ENCODE peak calls at places on chromosomes 2 and 18, in four cellular contexts. One of them, this sample, is unnamed. For H3K4me1, the result is how much of the 10 kb centered on the place peaks cover.

GRCh38 chr18:24010673-24011072 is 3.9 kb upstream of the TTC39C start:
- DNase-seq in CD8-positive, alpha-beta T cell: no peak
- DNase-seq in right cardiac atrium: no peak
- DNase-seq in CD8-positive, alpha-beta memory T cell: no peak
- DNase-seq in this sample: no peak

GRCh38 chr2:10241641-10242430 is 60.9 kb upstream of the HPCAL1 start:
- DNase-seq in CD8-positive, alpha-beta memory T cell: no peak
- DNase-seq in right cardiac atrium: no peak
- DNase-seq in CD8-positive, alpha-beta T cell: peak
- DNase-seq in this sample: no peak

GRCh38 chr2:13650586-13651180 is 933.9 kb downstream of the TRIB2 start:
- DNase-seq in right cardiac atrium: no peak
- DNase-seq in CD8-positive, alpha-beta memory T cell: no peak
- DNase-seq in CD8-positive, alpha-beta T cell: no peak
- DNase-seq in this sample: no peak

GRCh38 chr2:36965751-36966369 is 476 bp downstream of the STRN start:
- DNase-seq in CD8-positive, alpha-beta memory T cell: no peak
- DNase-seq in CD8-positive, alpha-beta T cell: peak
- DNase-seq in right cardiac atrium: no peak
- DNase-seq in this sample: peak

GRCh38 chr2:21996339-21996738 is 872.6 kb downstream of the TDRD15 start:
- DNase-seq in CD8-positive, alpha-beta T cell: no peak
- DNase-seq in right cardiac atrium: no peak
- DNase-seq in CD8-positive, alpha-beta memory T cell: no peak
- DNase-seq in this sample: no peak

GRCh38 chr2:104656496-104657310 is 197.2 kb upstream of the POU3F3 start:
- DNase-seq in CD8-positive, alpha-beta memory T cell: no peak
- DNase-seq in CD8-positive, alpha-beta T cell: no peak
- DNase-seq in right cardiac atrium: peak
- DNase-seq in this sample: no peak

GRCh38 chr2:181573140-181573736 is 83.7 kb downstream of the CERKL start:
- DNase-seq in CD8-positive, alpha-beta memory T cell: no peak
- DNase-seq in right cardiac atrium: no peak
- DNase-seq in CD8-positive, alpha-beta T cell: no peak
- DNase-seq in this sample: no peak

GRCh38 chr2:176554107-176555048 is 285.1 kb downstream of the MTX2 start:
- DNase-seq in CD8-positive, alpha-beta memory T cell: no peak
- DNase-seq in CD8-positive, alpha-beta T cell: no peak
- DNase-seq in right cardiac atrium: peak
- DNase-seq in this sample: no peak

GRCh38 chr2:200225943-200226342 is 80.5 kb upstream of the SPATS2L start:
- DNase-seq in right cardiac atrium: no peak
- DNase-seq in CD8-positive, alpha-beta memory T cell: no peak
- DNase-seq in CD8-positive, alpha-beta T cell: no peak
- DNase-seq in this sample: no peak

GRCh38 chr2:240429872-240430491 is 5.5 kb upstream of the GPC1 start:
- DNase-seq in CD8-positive, alpha-beta T cell: no peak
- DNase-seq in CD8-positive, alpha-beta memory T cell: no peak
- DNase-seq in right cardiac atrium: peak
- DNase-seq in this sample: peak

GRCh38 chr2:217803639-217803932 is 199.2 kb downstream of the TNS1 start:
- DNase-seq in right cardiac atrium: no peak
- DNase-seq in CD8-positive, alpha-beta T cell: no peak
- DNase-seq in CD8-positive, alpha-beta memory T cell: no peak
- DNase-seq in this sample: no peak

GRCh38 chr2:153386481-153386891 is 92.1 kb downstream of the RPRM start:
- DNase-seq in CD8-positive, alpha-beta T cell: no peak
- DNase-seq in right cardiac atrium: no peak
- DNase-seq in CD8-positive, alpha-beta memory T cell: no peak
- DNase-seq in this sample: no peak

GRCh38 chr18:712401-713134 is at the start of gene ENOSF1:
- DNase-seq in CD8-positive, alpha-beta T cell: peak
- DNase-seq in CD8-positive, alpha-beta memory T cell: peak
- DNase-seq in right cardiac atrium: peak
- DNase-seq in this sample: no peak

GRCh38 chr2:54750040-54750439 is 26.6 kb downstream of the EML6 start:
- DNase-seq in CD8-positive, alpha-beta memory T cell: no peak
- DNase-seq in CD8-positive, alpha-beta T cell: no peak
- DNase-seq in right cardiac atrium: no peak
- DNase-seq in this sample: no peak

GRCh38 chr2:239816571-239816970 is 208.6 kb downstream of the NDUFA10 start:
- DNase-seq in CD8-positive, alpha-beta memory T cell: no peak
- DNase-seq in right cardiac atrium: no peak
- DNase-seq in CD8-positive, alpha-beta T cell: no peak
- DNase-seq in this sample: no peak

GRCh38 chr18:23259701-23260661 is 124.7 kb downstream of the CABLES1 start:
- DNase-seq in CD8-positive, alpha-beta T cell: peak
- DNase-seq in right cardiac atrium: peak
- DNase-seq in CD8-positive, alpha-beta memory T cell: no peak
- DNase-seq in this sample: no peak

GRCh38 chr2:157376041-157376440 is 50.4 kb upstream of the ERMN start:
- DNase-seq in right cardiac atrium: no peak
- DNase-seq in CD8-positive, alpha-beta T cell: no peak
- DNase-seq in CD8-positive, alpha-beta memory T cell: no peak
- DNase-seq in this sample: no peak

GRCh38 chr2:12169060-12169406 is 422.6 kb downstream of the LPIN1 start:
- DNase-seq in right cardiac atrium: peak
- DNase-seq in CD8-positive, alpha-beta memory T cell: no peak
- DNase-seq in CD8-positive, alpha-beta T cell: no peak
- DNase-seq in this sample: no peak

GRCh38 chr2:3465844-3466481 is 53.4 kb downstream of the ADI1 start:
- DNase-seq in CD8-positive, alpha-beta memory T cell: no peak
- DNase-seq in right cardiac atrium: peak
- DNase-seq in CD8-positive, alpha-beta T cell: no peak
- DNase-seq in this sample: no peak

GRCh38 chr18:51211552-51211951 is 14.1 kb upstream of the MEX3C start:
- DNase-seq in CD8-positive, alpha-beta memory T cell: no peak
- DNase-seq in right cardiac atrium: peak
- DNase-seq in CD8-positive, alpha-beta T cell: peak
- DNase-seq in this sample: no peak

GRCh38 chr2:63514237-63514716 is 74.0 kb downstream of the WDPCP start:
- DNase-seq in CD8-positive, alpha-beta memory T cell: no peak
- DNase-seq in CD8-positive, alpha-beta T cell: no peak
- DNase-seq in right cardiac atrium: no peak
- DNase-seq in this sample: no peak

GRCh38 chr18:78647018-78647417 is 332.6 kb upstream of the SALL3 start:
- DNase-seq in CD8-positive, alpha-beta memory T cell: no peak
- DNase-seq in right cardiac atrium: no peak
- DNase-seq in CD8-positive, alpha-beta T cell: no peak
- DNase-seq in this sample: no peak

GRCh38 chr2:44753552-44754285 is 187.8 kb upstream of the SIX3 start:
- DNase-seq in right cardiac atrium: no peak
- DNase-seq in CD8-positive, alpha-beta T cell: no peak
- DNase-seq in CD8-positive, alpha-beta memory T cell: no peak
- DNase-seq in this sample: no peak

GRCh38 chr2:118696786-118697465 is 150.5 kb downstream of the EN1 start:
- DNase-seq in right cardiac atrium: no peak
- DNase-seq in CD8-positive, alpha-beta memory T cell: no peak
- DNase-seq in CD8-positive, alpha-beta T cell: no peak
- DNase-seq in this sample: no peak

GRCh38 chr2:189427872-189428271 is 13.4 kb upstream of the WDR75 start:
- DNase-seq in right cardiac atrium: no peak
- DNase-seq in CD8-positive, alpha-beta memory T cell: no peak
- DNase-seq in CD8-positive, alpha-beta T cell: no peak
- DNase-seq in this sample: no peak

GRCh38 chr2:240991378-240992263 is 6.8 kb upstream of the SNED1 start:
- DNase-seq in CD8-positive, alpha-beta memory T cell: no peak
- DNase-seq in CD8-positive, alpha-beta T cell: no peak
- DNase-seq in right cardiac atrium: peak
- DNase-seq in this sample: peak

GRCh38 chr2:1550658-1551316 is 137.5 kb downstream of the TPO start:
- DNase-seq in right cardiac atrium: peak
- DNase-seq in CD8-positive, alpha-beta memory T cell: peak
- DNase-seq in CD8-positive, alpha-beta T cell: peak
- DNase-seq in this sample: no peak

GRCh38 chr2:221377061-221377460 is 195.0 kb downstream of the EPHA4 start:
- DNase-seq in right cardiac atrium: no peak
- DNase-seq in CD8-positive, alpha-beta T cell: no peak
- DNase-seq in CD8-positive, alpha-beta memory T cell: no peak
- DNase-seq in this sample: no peak

GRCh38 chr2:207133493-207133861 is 32.3 kb downstream of the KLF7 start:
- DNase-seq in CD8-positive, alpha-beta memory T cell: no peak
- DNase-seq in right cardiac atrium: peak
- DNase-seq in CD8-positive, alpha-beta T cell: no peak
- DNase-seq in this sample: no peak

GRCh38 chr2:12741361-12741760 is 24.6 kb downstream of the TRIB2 start:
- DNase-seq in right cardiac atrium: no peak
- DNase-seq in CD8-positive, alpha-beta T cell: no peak
- DNase-seq in CD8-positive, alpha-beta memory T cell: no peak
- DNase-seq in this sample: no peak

GRCh38 chr2:132779206-132779605 is 109.2 kb upstream of the LYPD1 start:
- DNase-seq in right cardiac atrium: no peak
- DNase-seq in CD8-positive, alpha-beta memory T cell: no peak
- DNase-seq in CD8-positive, alpha-beta T cell: no peak
- DNase-seq in this sample: no peak

GRCh38 chr2:71166812-71167211 is 36.4 kb downstream of the MPHOSPH10 start:
- DNase-seq in CD8-positive, alpha-beta memory T cell: no peak
- DNase-seq in right cardiac atrium: no peak
- DNase-seq in CD8-positive, alpha-beta T cell: no peak
- DNase-seq in this sample: no peak

GRCh38 chr2:83196225-83196624 is 1262.9 kb downstream of the SUCLG1 start:
- DNase-seq in CD8-positive, alpha-beta T cell: no peak
- DNase-seq in right cardiac atrium: no peak
- DNase-seq in CD8-positive, alpha-beta memory T cell: no peak
- DNase-seq in this sample: no peak

GRCh38 chr2:10493636-10494281 is 45.6 kb upstream of the ODC1 start:
- DNase-seq in CD8-positive, alpha-beta memory T cell: peak
- DNase-seq in right cardiac atrium: no peak
- DNase-seq in CD8-positive, alpha-beta T cell: peak
- DNase-seq in this sample: peak

GRCh38 chr2:233221378-233222063 is 30.0 kb upstream of the ATG16L1 start:
- DNase-seq in CD8-positive, alpha-beta T cell: no peak
- DNase-seq in right cardiac atrium: no peak
- DNase-seq in CD8-positive, alpha-beta memory T cell: no peak
- DNase-seq in this sample: no peak

GRCh38 chr2:9231291-9232165 is 24.9 kb downstream of the ASAP2 start:
- DNase-seq in right cardiac atrium: no peak
- DNase-seq in CD8-positive, alpha-beta T cell: no peak
- DNase-seq in CD8-positive, alpha-beta memory T cell: no peak
- DNase-seq in this sample: no peak

GRCh38 chr2:235639387-235639786 is 145.5 kb downstream of the AGAP1 start:
- DNase-seq in right cardiac atrium: peak
- DNase-seq in CD8-positive, alpha-beta T cell: no peak
- DNase-seq in CD8-positive, alpha-beta memory T cell: no peak
- DNase-seq in this sample: no peak

GRCh38 chr2:235634435-235635152 is 140.8 kb downstream of the AGAP1 start:
- DNase-seq in CD8-positive, alpha-beta memory T cell: no peak
- DNase-seq in right cardiac atrium: no peak
- DNase-seq in CD8-positive, alpha-beta T cell: no peak
- DNase-seq in this sample: no peak

GRCh38 chr2:235638541-235639192 is 144.8 kb downstream of the AGAP1 start:
- DNase-seq in CD8-positive, alpha-beta T cell: no peak
- DNase-seq in right cardiac atrium: no peak
- DNase-seq in CD8-positive, alpha-beta memory T cell: no peak
- DNase-seq in this sample: no peak

GRCh38 chr2:235637906-235638305 is 144.1 kb downstream of the AGAP1 start:
- DNase-seq in right cardiac atrium: no peak
- DNase-seq in CD8-positive, alpha-beta memory T cell: no peak
- DNase-seq in CD8-positive, alpha-beta T cell: no peak
- DNase-seq in this sample: no peak

GRCh38 chr2:235636471-235637005 is 142.7 kb downstream of the AGAP1 start:
- DNase-seq in CD8-positive, alpha-beta memory T cell: no peak
- DNase-seq in right cardiac atrium: no peak
- DNase-seq in CD8-positive, alpha-beta T cell: no peak
- DNase-seq in this sample: no peak
- H3K4me1 ChIP-seq in CD8-positive, alpha-beta memory T cell: under half
- H3K4me1 ChIP-seq in right cardiac atrium: under half
- H3K4me1 ChIP-seq in CD8-positive, alpha-beta T cell: under half
- H3K4me1 ChIP-seq in this sample: under half

DNA sequence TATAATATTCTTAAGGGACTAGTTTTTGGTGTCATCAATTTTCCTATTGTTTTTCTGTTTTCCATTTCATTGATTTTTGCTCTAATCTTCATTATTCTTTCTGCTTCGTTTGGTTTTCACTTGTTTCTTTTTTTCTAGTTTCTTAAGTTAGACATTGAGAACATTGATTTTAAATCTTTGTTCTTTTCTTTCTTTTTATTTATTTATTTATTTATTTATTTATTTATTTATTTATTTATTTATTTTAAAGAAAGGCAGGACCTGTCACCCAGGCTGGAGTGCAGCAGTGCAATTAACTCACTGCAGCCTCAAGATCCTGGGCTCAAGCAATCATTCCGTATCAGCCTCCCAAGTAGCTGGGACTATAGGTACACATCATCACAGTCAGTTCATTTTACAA is 7.0 kb upstream of the FMNL2 start:
- DNase-seq in CD8-positive, alpha-beta T cell: no peak
- DNase-seq in right cardiac atrium: no peak
- DNase-seq in CD8-positive, alpha-beta memory T cell: no peak
- DNase-seq in this sample: no peak
- H3K4me1 ChIP-seq in CD8-positive, alpha-beta T cell: under half
- H3K4me1 ChIP-seq in right cardiac atrium: under half
- H3K4me1 ChIP-seq in CD8-positive, alpha-beta memory T cell: under half
- H3K4me1 ChIP-seq in this sample: under half

GRCh38 chr18:6927136-6927535 is 190.5 kb downstream of the LAMA1 start:
- DNase-seq in right cardiac atrium: no peak
- DNase-seq in CD8-positive, alpha-beta T cell: no peak
- DNase-seq in CD8-positive, alpha-beta memory T cell: no peak
- DNase-seq in this sample: no peak
- H3K4me1 ChIP-seq in right cardiac atrium: under half
- H3K4me1 ChIP-seq in CD8-positive, alpha-beta T cell: under half
- H3K4me1 ChIP-seq in CD8-positive, alpha-beta memory T cell: under half
- H3K4me1 ChIP-seq in this sample: under half

DNA sequence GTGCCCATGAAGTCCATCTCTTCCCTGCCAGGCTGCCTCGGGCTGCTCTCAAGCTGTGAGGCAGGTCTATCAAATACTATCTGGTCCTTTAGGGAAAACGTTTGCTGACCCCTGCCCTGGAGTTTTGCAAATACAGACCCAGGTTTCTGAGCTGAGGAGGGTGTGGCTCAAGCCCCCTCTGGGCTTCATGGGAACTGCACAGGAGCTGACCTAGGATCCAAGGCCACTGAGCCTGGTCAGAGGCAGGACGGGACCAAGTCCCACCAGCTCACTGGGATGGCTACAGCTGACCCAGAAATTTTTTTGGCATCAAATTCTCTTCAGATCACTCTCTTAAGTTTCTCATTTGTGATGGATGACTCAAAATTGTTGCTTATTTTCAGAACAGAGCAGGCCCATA is 14.1 kb downstream of the ZNF516 start:
- DNase-seq in CD8-positive, alpha-beta T cell: no peak
- DNase-seq in CD8-positive, alpha-beta memory T cell: no peak
- DNase-seq in right cardiac atrium: no peak
- DNase-seq in this sample: no peak
- H3K4me1 ChIP-seq in CD8-positive, alpha-beta T cell: under half
- H3K4me1 ChIP-seq in CD8-positive, alpha-beta memory T cell: under half
- H3K4me1 ChIP-seq in right cardiac atrium: under half
- H3K4me1 ChIP-seq in this sample: under half